ENCODE peak calls at places on chromosomes 3 and 15, in seven cellular contexts. G is CD8-positive, alpha-beta T cell; Z is fibroblast of mammary gland; O is AG04449; P is BE2C; X is CD8-positive, alpha-beta memory T cell; Y is choroid plexus epithelial cell. F is an unnamed sample.

GRCh38 chr3:38054166-38054991 is 15.4 kb downstream of the DLEC1 start:
- DNase-seq in O (no peak), G (no peak), X (no peak), Z (no peak), P (no peak), Y (peak), F (no peak)

GRCh38 chr3:189688296-189688695 is 57.1 kb downstream of the TP63 start:
- DNase-seq in O (no peak), X (no peak), P (no peak), Z (no peak), Y (no peak), G (no peak), F (no peak)

GRCh38 chr3:47022540-47023161 is 43.2 kb downstream of the NBEAL2 start:
- DNase-seq in P (no peak), X (no peak), Y (peak), O (no peak), G (no peak), Z (peak), F (peak)

GRCh38 chr3:123778991-123779622 is 105.0 kb downstream of the MYLK start:
- DNase-seq in P (no peak), Y (no peak), X (no peak), Z (no peak), O (no peak), G (no peak), F (no peak)

GRCh38 chr15:49190586-49190985 is 20.5 kb downstream of the GALK2 start:
- DNase-seq in X (no peak), G (no peak), Z (no peak), Y (no peak), P (no peak), O (no peak), F (no peak)

GRCh38 chr3:128488995-128489859 is 3.8 kb downstream of the GATA2 start:
- DNase-seq in Z (no peak), Y (no peak), X (peak), G (no peak), O (no peak), P (peak), F (peak)

GRCh38 chr3:191961036-191961435 is 500.1 kb downstream of the PYDC2 start:
- DNase-seq in Z (no peak), G (no peak), X (no peak), Y (peak), P (no peak), O (no peak), F (no peak)

GRCh38 chr3:111956449-111956848 is 22.4 kb upstream of the ABHD10 start:
- DNase-seq in P (no peak), O (no peak), X (no peak), Y (no peak), Z (no peak), G (no peak), F (no peak)

GRCh38 chr15:40562691-40563090 is 2.2 kb downstream of the CCDC32 start:
- DNase-seq in G (no peak), Z (no peak), Y (no peak), X (no peak), P (no peak), O (no peak), F (no peak)

GRCh38 chr15:51888593-51889195 is 59.2 kb downstream of the TMOD3 start:
- DNase-seq in O (no peak), G (no peak), Z (peak), Y (peak), P (no peak), X (peak), F (peak)

DNA sequence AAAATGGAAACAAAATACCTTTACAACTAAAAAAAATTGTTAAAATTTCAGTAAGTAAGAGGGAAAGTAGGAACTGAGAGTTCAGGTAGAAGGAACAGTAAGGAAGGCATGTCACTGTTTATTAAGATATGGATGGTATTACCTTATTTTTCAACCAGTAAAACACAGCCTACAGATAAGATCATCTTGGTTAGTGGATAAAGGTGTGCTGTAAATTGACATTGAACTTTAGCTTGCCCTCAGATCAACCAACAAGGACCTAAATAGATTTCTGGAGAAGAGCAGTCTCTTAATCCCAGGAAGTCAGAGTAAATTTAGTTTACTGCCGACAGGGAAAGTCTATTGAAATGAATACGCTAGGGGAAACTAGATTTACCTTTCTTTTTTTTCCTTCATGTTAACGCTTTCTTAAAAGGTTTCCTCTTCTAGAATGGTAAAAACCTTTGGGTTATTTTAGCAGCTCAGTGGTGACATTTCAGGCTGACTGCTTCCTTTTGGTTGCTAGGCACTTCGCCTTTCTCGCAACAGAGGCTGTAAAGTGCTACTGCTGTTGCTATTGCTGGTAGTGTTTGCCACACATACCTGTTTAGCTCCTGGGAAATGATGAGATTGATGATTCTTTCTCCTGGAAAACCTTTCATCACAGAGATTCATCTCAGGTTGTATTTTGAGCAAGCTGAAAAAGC is 12.9 kb downstream of the DZIP3 start:
- DNase-seq in G (peak), X (peak), P (no peak), Z (no peak), Y (no peak), O (no peak), F (no peak)
- H3K4me3 ChIP-seq in G (peak), X (peak), P (no peak), Z (no peak), Y (no peak), O (no peak), F (no peak)

GRCh38 chr15:74833376-74834107 is 7.1 kb downstream of the CPLX3 start:
- DNase-seq in O (no peak), Y (no peak), Z (no peak), G (no peak), X (no peak), P (peak), F (no peak)
- H3K4me3 ChIP-seq in O (no peak), Y (no peak), Z (no peak), G (no peak), X (no peak), P (no peak), F (no peak)

GRCh38 chr3:59262076-59262498 is 212.3 kb upstream of the CFAP20DC start:
- DNase-seq in Z (no peak), G (no peak), X (no peak), Y (no peak), P (no peak), O (no peak), F (no peak)

GRCh38 chr3:59265566-59265965 is 215.7 kb upstream of the CFAP20DC start:
- DNase-seq in Y (peak), O (no peak), Z (no peak), P (peak), G (no peak), X (no peak), F (no peak)

GRCh38 chr3:59263152-59263551 is 213.3 kb upstream of the CFAP20DC start:
- DNase-seq in O (no peak), X (no peak), P (no peak), G (no peak), Y (no peak), Z (no peak), F (no peak)

GRCh38 chr3:59266551-59266950 is 216.7 kb upstream of the CFAP20DC start:
- DNase-seq in X (no peak), Z (no peak), Y (no peak), G (no peak), P (no peak), O (no peak), F (no peak)

DNA sequence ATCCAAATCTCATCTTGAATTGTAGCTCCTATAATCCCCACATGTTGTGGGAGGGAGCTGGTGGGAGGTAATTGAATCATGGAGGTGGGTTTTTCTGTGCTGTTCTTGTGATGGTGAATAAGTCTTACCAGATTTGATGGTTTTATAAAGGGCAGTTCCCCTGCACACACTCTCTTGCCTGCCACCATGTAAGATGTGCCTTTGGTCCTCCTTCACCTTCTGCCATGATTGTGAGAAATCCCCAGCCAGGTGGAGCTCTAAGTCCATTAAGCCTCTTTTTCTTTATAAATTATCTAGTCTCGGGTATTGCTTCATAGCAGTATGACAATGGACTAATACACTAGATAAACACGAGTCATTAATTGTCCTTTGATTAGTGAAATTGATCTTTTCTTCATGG is 214.5 kb upstream of the CFAP20DC start:
- DNase-seq in G (no peak), O (no peak), P (no peak), X (no peak), Z (no peak), Y (no peak), F (no peak)
- H3K4me3 ChIP-seq in G (no peak), O (no peak), P (no peak), X (no peak), Z (no peak), Y (no peak), F (no peak)

GRCh38 chr3:175307642-175308041 is 448.5 kb downstream of the NAALADL2 start:
- DNase-seq in Z (no peak), G (no peak), O (no peak), Y (no peak), P (no peak), X (no peak), F (no peak)
- H3K4me3 ChIP-seq in Z (no peak), G (no peak), O (no peak), Y (no peak), P (no peak), X (no peak), F (no peak)

DNA sequence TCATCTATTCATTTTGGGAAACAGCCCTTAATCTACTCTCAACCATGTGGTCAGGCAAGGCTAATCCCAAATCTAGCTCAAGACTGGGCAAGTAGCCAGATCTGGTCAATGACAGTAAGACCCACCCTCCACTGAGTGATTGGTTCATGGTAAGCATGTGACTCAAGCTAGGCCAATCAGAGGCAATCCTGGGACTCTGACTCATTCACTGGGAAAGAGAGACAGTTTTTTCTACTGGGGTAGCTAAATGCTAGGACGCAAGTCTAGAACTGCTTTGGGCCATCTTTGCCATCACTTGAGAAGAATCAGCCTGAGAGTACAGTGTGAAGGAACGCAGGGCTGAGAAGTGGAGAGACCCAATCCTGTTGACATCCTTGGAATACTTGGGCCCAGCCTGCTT is 9.3 kb upstream of the RAD18 start:
- DNase-seq in O (no peak), Y (peak), Z (peak), X (no peak), P (peak), G (no peak), F (peak)
- H3K4me3 ChIP-seq in O (no peak), Y (no peak), Z (no peak), X (no peak), P (no peak), G (no peak), F (no peak)

GRCh38 chr3:195893121-195893449 is 15.3 kb downstream of the TNK2 start:
- DNase-seq in G (no peak), Y (no peak), Z (no peak), X (no peak), O (no peak), P (peak), F (no peak)
- H3K4me3 ChIP-seq in G (no peak), Y (no peak), Z (no peak), X (no peak), O (no peak), P (peak), F (peak)

GRCh38 chr15:85828869-85829268 is 34.1 kb upstream of the KLHL25 start:
- DNase-seq in P (no peak), X (no peak), Z (no peak), G (no peak), O (no peak), Y (no peak), F (no peak)
- H3K4me3 ChIP-seq in P (no peak), X (no peak), Z (no peak), G (no peak), O (no peak), Y (no peak), F (no peak)

GRCh38 chr3:124883766-124884473 is 3.2 kb downstream of the ITGB5 start:
- DNase-seq in G (no peak), O (no peak), Z (peak), P (no peak), Y (no peak), X (no peak), F (no peak)

GRCh38 chr3:124881976-124882697 is 5.0 kb downstream of the ITGB5 start:
- DNase-seq in P (no peak), O (no peak), Z (no peak), G (no peak), X (no peak), Y (no peak), F (no peak)

GRCh38 chr3:124883191-124883747 is 3.9 kb downstream of the ITGB5 start:
- DNase-seq in O (no peak), G (no peak), X (no peak), P (no peak), Y (no peak), Z (no peak), F (no peak)

GRCh38 chr3:124885466-124886167 is 1.5 kb downstream of the ITGB5 start:
- DNase-seq in X (no peak), Z (peak), G (no peak), Y (peak), P (peak), O (no peak), F (peak)

GRCh38 chr3:124882749-124883148 is 4.4 kb downstream of the ITGB5 start:
- DNase-seq in Z (no peak), Y (peak), X (no peak), G (no peak), P (no peak), O (no peak), F (no peak)
- H3K4me3 ChIP-seq in Z (no peak), Y (no peak), X (no peak), G (no peak), P (no peak), O (no peak), F (no peak)

GRCh38 chr3:50194903-50195500 is 3.6 kb downstream of the GNAT1 start:
- DNase-seq in G (peak), X (no peak), Y (no peak), Z (no peak), P (no peak), O (no peak), F (no peak)
- H3K4me3 ChIP-seq in G (peak), X (peak), Y (no peak), Z (no peak), P (no peak), O (peak), F (no peak)